ENCODE peak calls at places on chromosomes 5 and 9, in nine cellular contexts. One of them, this sample, is unnamed.

GRCh38 chr5:80406980-80407734 is 707 bp upstream of the ZFYVE16 start:
- DNase-seq in cardiac fibroblast: peak; percentile 36
- DNase-seq in sigmoid colon: peak; percentile 75
- DNase-seq in neural progenitor cell: no peak
- DNase-seq in PC-3: no peak
- DNase-seq in breast epithelium: no peak
- DNase-seq in endothelial cell of umbilical vein: no peak
- DNase-seq in HCT116: no peak
- DNase-seq in neural crest cell: no peak
- DNase-seq in this sample: no peak

GRCh38 chr5:110590187-110590586 is 136.3 kb downstream of the TMEM232 start:
- DNase-seq in PC-3: peak; percentile 52
- DNase-seq in sigmoid colon: no peak
- DNase-seq in neural progenitor cell: peak; percentile 40
- DNase-seq in HCT116: peak; percentile 2
- DNase-seq in cardiac fibroblast: peak; percentile 46
- DNase-seq in neural crest cell: no peak
- DNase-seq in endothelial cell of umbilical vein: peak; percentile 9
- DNase-seq in breast epithelium: no peak
- DNase-seq in this sample: no peak

GRCh38 chr9:16676547-16676946 is 193.9 kb downstream of the BNC2 start:
- DNase-seq in cardiac fibroblast: no peak
- DNase-seq in HCT116: no peak
- DNase-seq in neural progenitor cell: no peak
- DNase-seq in neural crest cell: no peak
- DNase-seq in PC-3: no peak
- DNase-seq in endothelial cell of umbilical vein: no peak
- DNase-seq in breast epithelium: no peak
- DNase-seq in sigmoid colon: no peak
- DNase-seq in this sample: no peak

GRCh38 chr5:39775458-39776365 is 350.9 kb upstream of the DAB2 start:
- DNase-seq in endothelial cell of umbilical vein: peak; percentile 31
- DNase-seq in sigmoid colon: no peak
- DNase-seq in cardiac fibroblast: peak; percentile 95
- DNase-seq in HCT116: no peak
- DNase-seq in neural crest cell: no peak
- DNase-seq in neural progenitor cell: no peak
- DNase-seq in breast epithelium: no peak
- DNase-seq in PC-3: peak; percentile 84
- DNase-seq in this sample: no peak

GRCh38 chr5:38772471-38772870 is 73.3 kb upstream of the OSMR start:
- DNase-seq in sigmoid colon: no peak
- DNase-seq in neural crest cell: no peak
- DNase-seq in HCT116: no peak
- DNase-seq in endothelial cell of umbilical vein: no peak
- DNase-seq in PC-3: no peak
- DNase-seq in neural progenitor cell: no peak
- DNase-seq in breast epithelium: no peak
- DNase-seq in cardiac fibroblast: no peak
- DNase-seq in this sample: no peak

GRCh38 chr9:34437006-34437925 is 21.1 kb downstream of the FAM219A start:
- DNase-seq in sigmoid colon: peak; percentile 70
- DNase-seq in neural crest cell: peak; percentile 29
- DNase-seq in neural progenitor cell: peak; percentile 86
- DNase-seq in cardiac fibroblast: peak; percentile 90
- DNase-seq in HCT116: peak; percentile 67
- DNase-seq in PC-3: peak; percentile 79
- DNase-seq in breast epithelium: no peak
- DNase-seq in endothelial cell of umbilical vein: peak; percentile 83
- DNase-seq in this sample: peak; percentile 58

GRCh38 chr5:110333384-110333783 is 393.1 kb downstream of the TMEM232 start:
- DNase-seq in neural crest cell: no peak
- DNase-seq in HCT116: peak; percentile 3
- DNase-seq in PC-3: peak; percentile 24
- DNase-seq in sigmoid colon: no peak
- DNase-seq in cardiac fibroblast: peak; percentile 31
- DNase-seq in breast epithelium: no peak
- DNase-seq in neural progenitor cell: peak; percentile 78
- DNase-seq in endothelial cell of umbilical vein: no peak
- DNase-seq in this sample: no peak

GRCh38 chr5:125446986-125447385 is 700.5 kb upstream of the ZNF608 start:
- DNase-seq in neural crest cell: no peak
- DNase-seq in sigmoid colon: no peak
- DNase-seq in PC-3: peak; percentile 89
- DNase-seq in breast epithelium: no peak
- DNase-seq in HCT116: no peak
- DNase-seq in neural progenitor cell: no peak
- DNase-seq in endothelial cell of umbilical vein: peak; percentile 21
- DNase-seq in cardiac fibroblast: peak; percentile 86
- DNase-seq in this sample: no peak

GRCh38 chr5:37248970-37249819 is at the start of gene CPLANE1:
- DNase-seq in breast epithelium: peak; percentile 72
- DNase-seq in cardiac fibroblast: peak; percentile 75
- DNase-seq in neural crest cell: peak; percentile 79
- DNase-seq in endothelial cell of umbilical vein: peak; percentile 87
- DNase-seq in HCT116: no peak
- DNase-seq in sigmoid colon: peak; percentile 86
- DNase-seq in PC-3: peak; percentile 74
- DNase-seq in neural progenitor cell: peak; percentile 95
- DNase-seq in this sample: peak; percentile 48

GRCh38 chr9:107708786-107709185 is 219.2 kb upstream of the KLF4 start:
- DNase-seq in breast epithelium: no peak
- DNase-seq in PC-3: no peak
- DNase-seq in HCT116: no peak
- DNase-seq in endothelial cell of umbilical vein: no peak
- DNase-seq in sigmoid colon: no peak
- DNase-seq in cardiac fibroblast: no peak
- DNase-seq in neural progenitor cell: no peak
- DNase-seq in neural crest cell: no peak
- DNase-seq in this sample: no peak

GRCh38 chr9:129889936-129890717 is 54.9 kb downstream of the USP20 start:
- DNase-seq in PC-3: no peak
- DNase-seq in neural crest cell: no peak
- DNase-seq in HCT116: no peak
- DNase-seq in sigmoid colon: no peak
- DNase-seq in cardiac fibroblast: no peak
- DNase-seq in endothelial cell of umbilical vein: no peak
- DNase-seq in breast epithelium: no peak
- DNase-seq in neural progenitor cell: peak; percentile 56
- DNase-seq in this sample: no peak

GRCh38 chr5:180130291-180130869 is 58.8 kb upstream of the RNF130 start:
- DNase-seq in neural progenitor cell: no peak
- DNase-seq in HCT116: no peak
- DNase-seq in endothelial cell of umbilical vein: no peak
- DNase-seq in cardiac fibroblast: no peak
- DNase-seq in PC-3: no peak
- DNase-seq in breast epithelium: peak; percentile 49
- DNase-seq in neural crest cell: no peak
- DNase-seq in sigmoid colon: no peak
- DNase-seq in this sample: no peak

GRCh38 chr9:27460225-27461023 is 63.7 kb upstream of the IFNK start:
- DNase-seq in breast epithelium: no peak
- DNase-seq in neural crest cell: no peak
- DNase-seq in endothelial cell of umbilical vein: no peak
- DNase-seq in neural progenitor cell: no peak
- DNase-seq in HCT116: no peak
- DNase-seq in sigmoid colon: no peak
- DNase-seq in cardiac fibroblast: peak; percentile 22
- DNase-seq in PC-3: peak; percentile 81
- DNase-seq in this sample: no peak

GRCh38 chr5:63962345-63962744 is at the start of gene HTR1A:
- DNase-seq in HCT116: no peak
- DNase-seq in cardiac fibroblast: no peak
- DNase-seq in breast epithelium: no peak
- DNase-seq in neural crest cell: no peak
- DNase-seq in sigmoid colon: no peak
- DNase-seq in PC-3: no peak
- DNase-seq in endothelial cell of umbilical vein: no peak
- DNase-seq in neural progenitor cell: peak; percentile 39
- DNase-seq in this sample: no peak

GRCh38 chr5:135885031-135885430 is 10.6 kb downstream of the IL9 start:
- DNase-seq in neural crest cell: no peak
- DNase-seq in neural progenitor cell: no peak
- DNase-seq in HCT116: no peak
- DNase-seq in sigmoid colon: no peak
- DNase-seq in breast epithelium: no peak
- DNase-seq in endothelial cell of umbilical vein: no peak
- DNase-seq in cardiac fibroblast: no peak
- DNase-seq in PC-3: no peak
- DNase-seq in this sample: no peak

GRCh38 chr5:135881244-135881643 is 14.4 kb downstream of the IL9 start:
- DNase-seq in endothelial cell of umbilical vein: no peak
- DNase-seq in PC-3: no peak
- DNase-seq in sigmoid colon: peak; percentile 83
- DNase-seq in cardiac fibroblast: no peak
- DNase-seq in neural progenitor cell: no peak
- DNase-seq in HCT116: no peak
- DNase-seq in breast epithelium: no peak
- DNase-seq in neural crest cell: no peak
- DNase-seq in this sample: no peak

GRCh38 chr5:135880801-135881200 is 14.8 kb downstream of the IL9 start:
- DNase-seq in neural progenitor cell: no peak
- DNase-seq in cardiac fibroblast: no peak
- DNase-seq in sigmoid colon: no peak
- DNase-seq in neural crest cell: no peak
- DNase-seq in breast epithelium: no peak
- DNase-seq in HCT116: no peak
- DNase-seq in PC-3: peak; percentile 64
- DNase-seq in endothelial cell of umbilical vein: no peak
- DNase-seq in this sample: no peak

GRCh38 chr5:135883026-135883425 is 12.6 kb downstream of the IL9 start:
- DNase-seq in sigmoid colon: no peak
- DNase-seq in neural progenitor cell: no peak
- DNase-seq in breast epithelium: no peak
- DNase-seq in HCT116: no peak
- DNase-seq in PC-3: no peak
- DNase-seq in endothelial cell of umbilical vein: no peak
- DNase-seq in neural crest cell: no peak
- DNase-seq in cardiac fibroblast: no peak
- DNase-seq in this sample: no peak

GRCh38 chr5:135883441-135883840 is 12.2 kb downstream of the IL9 start:
- DNase-seq in sigmoid colon: no peak
- DNase-seq in endothelial cell of umbilical vein: no peak
- DNase-seq in breast epithelium: no peak
- DNase-seq in cardiac fibroblast: no peak
- DNase-seq in HCT116: no peak
- DNase-seq in PC-3: no peak
- DNase-seq in neural crest cell: no peak
- DNase-seq in neural progenitor cell: no peak
- DNase-seq in this sample: no peak
- TF ChIP-seq CTCF in sigmoid colon: no peak
- TF ChIP-seq CTCF in endothelial cell of umbilical vein: peak; percentile 22
- TF ChIP-seq CTCF in breast epithelium: no peak
- TF ChIP-seq CTCF in cardiac fibroblast: peak; percentile 20
- TF ChIP-seq CTCF in HCT116: peak; percentile 59
- TF ChIP-seq CTCF in PC-3: peak; percentile 36
- TF ChIP-seq CTCF in neural crest cell: no peak
- TF ChIP-seq CTCF in neural progenitor cell: peak; percentile 33
- TF ChIP-seq CTCF in this sample: peak; percentile 10

GRCh38 chr5:58117491-58117890 is 342.4 kb downstream of the PLK2 start:
- DNase-seq in neural crest cell: no peak
- DNase-seq in endothelial cell of umbilical vein: no peak
- DNase-seq in PC-3: no peak
- DNase-seq in sigmoid colon: no peak
- DNase-seq in cardiac fibroblast: no peak
- DNase-seq in breast epithelium: no peak
- DNase-seq in neural progenitor cell: no peak
- DNase-seq in HCT116: no peak
- DNase-seq in this sample: no peak
- TF ChIP-seq CTCF in neural crest cell: no peak
- TF ChIP-seq CTCF in endothelial cell of umbilical vein: no peak
- TF ChIP-seq CTCF in PC-3: no peak
- TF ChIP-seq CTCF in sigmoid colon: no peak
- TF ChIP-seq CTCF in cardiac fibroblast: no peak
- TF ChIP-seq CTCF in breast epithelium: no peak
- TF ChIP-seq CTCF in neural progenitor cell: no peak
- TF ChIP-seq CTCF in HCT116: no peak
- TF ChIP-seq CTCF in this sample: no peak

DNA sequence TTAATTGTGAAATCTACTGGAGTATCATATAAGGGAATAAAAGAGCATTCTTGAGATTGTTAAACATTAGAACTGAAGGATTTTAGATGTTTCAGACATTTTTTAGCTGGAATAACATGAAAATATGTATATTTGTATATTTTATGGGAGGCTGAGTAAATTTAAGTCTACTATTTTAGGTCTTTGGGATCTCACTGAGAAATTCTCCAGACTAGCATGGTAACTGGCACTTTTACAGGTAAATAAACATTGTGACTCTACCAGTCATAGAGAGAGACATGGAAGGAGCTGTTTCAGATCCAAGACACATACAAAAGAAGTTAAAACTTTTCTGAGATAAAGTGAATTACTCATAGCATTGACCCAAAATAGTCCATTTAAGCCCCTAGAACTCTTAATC is 59.4 kb downstream of the NDUFAF2 start:
- DNase-seq in cardiac fibroblast: no peak
- DNase-seq in neural progenitor cell: no peak
- DNase-seq in endothelial cell of umbilical vein: no peak
- DNase-seq in PC-3: no peak
- DNase-seq in sigmoid colon: no peak
- DNase-seq in HCT116: no peak
- DNase-seq in neural crest cell: no peak
- DNase-seq in breast epithelium: no peak
- DNase-seq in this sample: no peak
- TF ChIP-seq CTCF in cardiac fibroblast: no peak
- TF ChIP-seq CTCF in neural progenitor cell: no peak
- TF ChIP-seq CTCF in endothelial cell of umbilical vein: no peak
- TF ChIP-seq CTCF in PC-3: no peak
- TF ChIP-seq CTCF in sigmoid colon: no peak
- TF ChIP-seq CTCF in HCT116: no peak
- TF ChIP-seq CTCF in neural crest cell: no peak
- TF ChIP-seq CTCF in breast epithelium: no peak
- TF ChIP-seq CTCF in this sample: no peak

GRCh38 chr9:90019596-90019995 is 414.8 kb downstream of the GADD45G start:
- DNase-seq in cardiac fibroblast: no peak
- DNase-seq in breast epithelium: no peak
- DNase-seq in neural progenitor cell: no peak
- DNase-seq in endothelial cell of umbilical vein: no peak
- DNase-seq in PC-3: no peak
- DNase-seq in neural crest cell: no peak
- DNase-seq in sigmoid colon: no peak
- DNase-seq in HCT116: no peak
- DNase-seq in this sample: no peak

GRCh38 chr9:90016272-90016671 is 411.5 kb downstream of the GADD45G start:
- DNase-seq in breast epithelium: no peak
- DNase-seq in PC-3: no peak
- DNase-seq in HCT116: no peak
- DNase-seq in neural progenitor cell: no peak
- DNase-seq in sigmoid colon: no peak
- DNase-seq in neural crest cell: no peak
- DNase-seq in cardiac fibroblast: no peak
- DNase-seq in endothelial cell of umbilical vein: no peak
- DNase-seq in this sample: no peak

GRCh38 chr9:90018688-90019087 is 413.9 kb downstream of the GADD45G start:
- DNase-seq in endothelial cell of umbilical vein: no peak
- DNase-seq in breast epithelium: no peak
- DNase-seq in neural progenitor cell: no peak
- DNase-seq in neural crest cell: no peak
- DNase-seq in sigmoid colon: no peak
- DNase-seq in HCT116: no peak
- DNase-seq in PC-3: no peak
- DNase-seq in cardiac fibroblast: no peak
- DNase-seq in this sample: no peak

GRCh38 chr9:90020277-90020871 is 415.6 kb downstream of the GADD45G start:
- DNase-seq in neural progenitor cell: no peak
- DNase-seq in neural crest cell: no peak
- DNase-seq in breast epithelium: no peak
- DNase-seq in cardiac fibroblast: no peak
- DNase-seq in sigmoid colon: no peak
- DNase-seq in HCT116: no peak
- DNase-seq in endothelial cell of umbilical vein: no peak
- DNase-seq in PC-3: no peak
- DNase-seq in this sample: no peak

GRCh38 chr9:90017704-90018103 is 412.9 kb downstream of the GADD45G start:
- DNase-seq in PC-3: no peak
- DNase-seq in neural crest cell: no peak
- DNase-seq in sigmoid colon: no peak
- DNase-seq in neural progenitor cell: no peak
- DNase-seq in HCT116: no peak
- DNase-seq in breast epithelium: no peak
- DNase-seq in cardiac fibroblast: no peak
- DNase-seq in endothelial cell of umbilical vein: no peak
- DNase-seq in this sample: no peak
- TF ChIP-seq CTCF in PC-3: no peak
- TF ChIP-seq CTCF in neural crest cell: no peak
- TF ChIP-seq CTCF in sigmoid colon: no peak
- TF ChIP-seq CTCF in neural progenitor cell: no peak
- TF ChIP-seq CTCF in HCT116: no peak
- TF ChIP-seq CTCF in breast epithelium: no peak
- TF ChIP-seq CTCF in cardiac fibroblast: no peak
- TF ChIP-seq CTCF in endothelial cell of umbilical vein: no peak
- TF ChIP-seq CTCF in this sample: no peak

This sample was measured in D721Med.